ENCODE peak calls at places on chromosomes 6 and 20, in nine cellular contexts. One of them, this sample, is unnamed.

GRCh38 chr6:117496383-117496990 is 14.0 kb downstream of the DCBLD1 start:
- DNase-seq in activated T-helper 1 cell treated with anti-CD3 and anti-CD28 coated beads, Interleukin-12 subunit alpha, Interleukin-12 subunit beta, Interleukin-2, Interleukin-4 antibody, amounts not matched to agents 30 ng/mL and 10 ng/mL and 1 ng/mL, durations not matched to agents 14 hours and 24 hours and 36 hours: no peak
- DNase-seq in cerebellum: no peak
- DNase-seq in stimulated activated CD4-positive, alpha-beta T cell treated with anti-CD3 and anti-CD28 coated beads, Interleukin-2, amount 100 ng/mL, for 24 hours: no peak
- DNase-seq in NCI-H1092: no peak
- DNase-seq in COR-L47: no peak
- DNase-seq in astrocyte: peak
- DNase-seq in endothelial cell of umbilical vein: peak
- DNase-seq in stimulated activated CD8-positive, alpha-beta memory T cell treated with anti-CD3 and anti-CD28 coated beads, Interleukin-4, amount 100 ng/mL, for 4 hours: no peak
- DNase-seq in this sample: no peak

GRCh38 chr6:26553739-26554668 is 15.8 kb downstream of the HMGN4 start:
- DNase-seq in COR-L47: peak
- DNase-seq in NCI-H1092: peak
- DNase-seq in activated T-helper 1 cell treated with anti-CD3 and anti-CD28 coated beads, Interleukin-12 subunit alpha, Interleukin-12 subunit beta, Interleukin-2, Interleukin-4 antibody, amounts not matched to agents 30 ng/mL and 10 ng/mL and 1 ng/mL, durations not matched to agents 14 hours and 24 hours and 36 hours: peak
- DNase-seq in endothelial cell of umbilical vein: peak
- DNase-seq in cerebellum: peak
- DNase-seq in astrocyte: peak
- DNase-seq in stimulated activated CD4-positive, alpha-beta T cell treated with anti-CD3 and anti-CD28 coated beads, Interleukin-2, amount 100 ng/mL, for 24 hours: peak
- DNase-seq in stimulated activated CD8-positive, alpha-beta memory T cell treated with anti-CD3 and anti-CD28 coated beads, Interleukin-4, amount 100 ng/mL, for 4 hours: peak
- DNase-seq in this sample: peak

GRCh38 chr20:60512436-60512835 is 554.2 kb downstream of the CDH26 start:
- DNase-seq in endothelial cell of umbilical vein: no peak
- DNase-seq in stimulated activated CD8-positive, alpha-beta memory T cell treated with anti-CD3 and anti-CD28 coated beads, Interleukin-4, amount 100 ng/mL, for 4 hours: no peak
- DNase-seq in NCI-H1092: no peak
- DNase-seq in cerebellum: no peak
- DNase-seq in stimulated activated CD4-positive, alpha-beta T cell treated with anti-CD3 and anti-CD28 coated beads, Interleukin-2, amount 100 ng/mL, for 24 hours: no peak
- DNase-seq in astrocyte: peak
- DNase-seq in activated T-helper 1 cell treated with anti-CD3 and anti-CD28 coated beads, Interleukin-12 subunit alpha, Interleukin-12 subunit beta, Interleukin-2, Interleukin-4 antibody, amounts not matched to agents 30 ng/mL and 10 ng/mL and 1 ng/mL, durations not matched to agents 14 hours and 24 hours and 36 hours: no peak
- DNase-seq in COR-L47: no peak
- DNase-seq in this sample: no peak

GRCh38 chr6:25107218-25107617 is 171.5 kb upstream of the RIPOR2 start:
- DNase-seq in COR-L47: no peak
- DNase-seq in NCI-H1092: no peak
- DNase-seq in cerebellum: no peak
- DNase-seq in stimulated activated CD4-positive, alpha-beta T cell treated with anti-CD3 and anti-CD28 coated beads, Interleukin-2, amount 100 ng/mL, for 24 hours: no peak
- DNase-seq in stimulated activated CD8-positive, alpha-beta memory T cell treated with anti-CD3 and anti-CD28 coated beads, Interleukin-4, amount 100 ng/mL, for 4 hours: no peak
- DNase-seq in activated T-helper 1 cell treated with anti-CD3 and anti-CD28 coated beads, Interleukin-12 subunit alpha, Interleukin-12 subunit beta, Interleukin-2, Interleukin-4 antibody, amounts not matched to agents 30 ng/mL and 10 ng/mL and 1 ng/mL, durations not matched to agents 14 hours and 24 hours and 36 hours: no peak
- DNase-seq in astrocyte: no peak
- DNase-seq in endothelial cell of umbilical vein: no peak
- DNase-seq in this sample: no peak

GRCh38 chr6:32252326-32253009 is 28.6 kb upstream of the NOTCH4 start:
- DNase-seq in cerebellum: no peak
- DNase-seq in endothelial cell of umbilical vein: no peak
- DNase-seq in astrocyte: no peak
- DNase-seq in activated T-helper 1 cell treated with anti-CD3 and anti-CD28 coated beads, Interleukin-12 subunit alpha, Interleukin-12 subunit beta, Interleukin-2, Interleukin-4 antibody, amounts not matched to agents 30 ng/mL and 10 ng/mL and 1 ng/mL, durations not matched to agents 14 hours and 24 hours and 36 hours: no peak
- DNase-seq in NCI-H1092: no peak
- DNase-seq in stimulated activated CD8-positive, alpha-beta memory T cell treated with anti-CD3 and anti-CD28 coated beads, Interleukin-4, amount 100 ng/mL, for 4 hours: no peak
- DNase-seq in COR-L47: no peak
- DNase-seq in stimulated activated CD4-positive, alpha-beta T cell treated with anti-CD3 and anti-CD28 coated beads, Interleukin-2, amount 100 ng/mL, for 24 hours: no peak
- DNase-seq in this sample: no peak

GRCh38 chr20:21002486-21002885 is 103.7 kb downstream of the LINC00237 start:
- DNase-seq in endothelial cell of umbilical vein: no peak
- DNase-seq in cerebellum: no peak
- DNase-seq in stimulated activated CD4-positive, alpha-beta T cell treated with anti-CD3 and anti-CD28 coated beads, Interleukin-2, amount 100 ng/mL, for 24 hours: no peak
- DNase-seq in stimulated activated CD8-positive, alpha-beta memory T cell treated with anti-CD3 and anti-CD28 coated beads, Interleukin-4, amount 100 ng/mL, for 4 hours: no peak
- DNase-seq in activated T-helper 1 cell treated with anti-CD3 and anti-CD28 coated beads, Interleukin-12 subunit alpha, Interleukin-12 subunit beta, Interleukin-2, Interleukin-4 antibody, amounts not matched to agents 30 ng/mL and 10 ng/mL and 1 ng/mL, durations not matched to agents 14 hours and 24 hours and 36 hours: no peak
- DNase-seq in COR-L47: no peak
- DNase-seq in NCI-H1092: no peak
- DNase-seq in astrocyte: no peak
- DNase-seq in this sample: no peak

GRCh38 chr6:47056832-47057231 is 14.7 kb upstream of the ADGRF1 start:
- DNase-seq in stimulated activated CD4-positive, alpha-beta T cell treated with anti-CD3 and anti-CD28 coated beads, Interleukin-2, amount 100 ng/mL, for 24 hours: no peak
- DNase-seq in endothelial cell of umbilical vein: no peak
- DNase-seq in astrocyte: no peak
- DNase-seq in activated T-helper 1 cell treated with anti-CD3 and anti-CD28 coated beads, Interleukin-12 subunit alpha, Interleukin-12 subunit beta, Interleukin-2, Interleukin-4 antibody, amounts not matched to agents 30 ng/mL and 10 ng/mL and 1 ng/mL, durations not matched to agents 14 hours and 24 hours and 36 hours: no peak
- DNase-seq in NCI-H1092: no peak
- DNase-seq in cerebellum: no peak
- DNase-seq in COR-L47: no peak
- DNase-seq in stimulated activated CD8-positive, alpha-beta memory T cell treated with anti-CD3 and anti-CD28 coated beads, Interleukin-4, amount 100 ng/mL, for 4 hours: no peak
- DNase-seq in this sample: no peak

GRCh38 chr6:129276986-129277385 is 394.0 kb downstream of the LAMA2 start:
- DNase-seq in stimulated activated CD8-positive, alpha-beta memory T cell treated with anti-CD3 and anti-CD28 coated beads, Interleukin-4, amount 100 ng/mL, for 4 hours: no peak
- DNase-seq in stimulated activated CD4-positive, alpha-beta T cell treated with anti-CD3 and anti-CD28 coated beads, Interleukin-2, amount 100 ng/mL, for 24 hours: no peak
- DNase-seq in NCI-H1092: no peak
- DNase-seq in cerebellum: peak
- DNase-seq in astrocyte: peak
- DNase-seq in activated T-helper 1 cell treated with anti-CD3 and anti-CD28 coated beads, Interleukin-12 subunit alpha, Interleukin-12 subunit beta, Interleukin-2, Interleukin-4 antibody, amounts not matched to agents 30 ng/mL and 10 ng/mL and 1 ng/mL, durations not matched to agents 14 hours and 24 hours and 36 hours: no peak
- DNase-seq in COR-L47: no peak
- DNase-seq in endothelial cell of umbilical vein: peak
- DNase-seq in this sample: no peak

GRCh38 chr6:30826961-30827342 is 57.4 kb upstream of the DDR1 start:
- DNase-seq in COR-L47: no peak
- DNase-seq in stimulated activated CD4-positive, alpha-beta T cell treated with anti-CD3 and anti-CD28 coated beads, Interleukin-2, amount 100 ng/mL, for 24 hours: peak
- DNase-seq in astrocyte: no peak
- DNase-seq in NCI-H1092: no peak
- DNase-seq in activated T-helper 1 cell treated with anti-CD3 and anti-CD28 coated beads, Interleukin-12 subunit alpha, Interleukin-12 subunit beta, Interleukin-2, Interleukin-4 antibody, amounts not matched to agents 30 ng/mL and 10 ng/mL and 1 ng/mL, durations not matched to agents 14 hours and 24 hours and 36 hours: no peak
- DNase-seq in endothelial cell of umbilical vein: peak
- DNase-seq in cerebellum: no peak
- DNase-seq in stimulated activated CD8-positive, alpha-beta memory T cell treated with anti-CD3 and anti-CD28 coated beads, Interleukin-4, amount 100 ng/mL, for 4 hours: no peak
- DNase-seq in this sample: no peak

GRCh38 chr6:1396952-1397868 is 7.8 kb downstream of the FOXF2 start:
- DNase-seq in COR-L47: peak
- DNase-seq in astrocyte: peak
- DNase-seq in cerebellum: peak
- DNase-seq in endothelial cell of umbilical vein: peak
- DNase-seq in activated T-helper 1 cell treated with anti-CD3 and anti-CD28 coated beads, Interleukin-12 subunit alpha, Interleukin-12 subunit beta, Interleukin-2, Interleukin-4 antibody, amounts not matched to agents 30 ng/mL and 10 ng/mL and 1 ng/mL, durations not matched to agents 14 hours and 24 hours and 36 hours: peak
- DNase-seq in stimulated activated CD8-positive, alpha-beta memory T cell treated with anti-CD3 and anti-CD28 coated beads, Interleukin-4, amount 100 ng/mL, for 4 hours: peak
- DNase-seq in stimulated activated CD4-positive, alpha-beta T cell treated with anti-CD3 and anti-CD28 coated beads, Interleukin-2, amount 100 ng/mL, for 24 hours: peak
- DNase-seq in NCI-H1092: no peak
- DNase-seq in this sample: peak